ENCODE peak calls at places on chromosome 13, in five cellular contexts. Q, U, T, X and I are unnamed samples. For H3K27me3 and H3K4me1, the result is how much of the 10 kb centered on the place peaks cover.

GRCh38 chr13:53105477-53105876 is 76.9 kb downstream of the OLFM4 start:
- DNase-seq in Q (no peak), U (no peak), T (no peak), X (no peak), I (no peak)

GRCh38 chr13:47175172-47175806 is 278.4 kb upstream of the HTR2A start:
- DNase-seq in Q (no peak), U (no peak), T (no peak), X (peak), I (no peak)

GRCh38 chr13:110365876-110366275 is 58.8 kb downstream of the COL4A2 start:
- DNase-seq in Q (no peak), U (no peak), T (no peak), X (no peak), I (no peak)

GRCh38 chr13:99412856-99413255 is 88.4 kb upstream of the TM9SF2 start:
- DNase-seq in Q (no peak), U (no peak), T (no peak), X (no peak), I (no peak)

GRCh38 chr13:111659842-111660241 is 339.4 kb downstream of the TEX29 start:
- DNase-seq in Q (no peak), U (no peak), T (no peak), X (no peak), I (no peak)

GRCh38 chr13:46045424-46045823 is 7.1 kb downstream of the ZC3H13 start:
- DNase-seq in Q (no peak), U (no peak), T (no peak), X (no peak), I (no peak)

GRCh38 chr13:76778906-76779305 is 107.3 kb downstream of the KCTD12 start:
- DNase-seq in Q (no peak), U (no peak), T (no peak), X (no peak), I (no peak)

GRCh38 chr13:105121221-105121620 is 1414.2 kb downstream of the EFNB2 start:
- DNase-seq in Q (no peak), U (no peak), T (no peak), X (no peak), I (no peak)

GRCh38 chr13:27962982-27963381 is 6.1 kb downstream of the CDX2 start:
- DNase-seq in Q (no peak), U (no peak), T (no peak), X (no peak), I (no peak)

GRCh38 chr13:94658926-94659649 is 53.3 kb downstream of the SOX21 start:
- DNase-seq in Q (no peak), U (no peak), T (no peak), X (peak), I (no peak)

GRCh38 chr13:70842062-70842644 is 733.9 kb upstream of the KLHL1 start:
- DNase-seq in Q (no peak), U (no peak), T (no peak), X (no peak), I (no peak)

GRCh38 chr13:51041126-51041525 is 69.9 kb downstream of the C13orf42 start:
- DNase-seq in Q (no peak), U (no peak), T (no peak), X (no peak), I (no peak)

GRCh38 chr13:98978280-98978679 is 416 bp upstream of the DOCK9 start:
- DNase-seq in Q (no peak), U (no peak), T (no peak), X (peak), I (no peak)

GRCh38 chr13:78602561-78603239 is 652 bp downstream of the POU4F1 start:
- DNase-seq in Q (no peak), U (peak), T (no peak), X (no peak), I (no peak)

GRCh38 chr13:49308104-49308875 is 60.6 kb downstream of the CDADC1 start:
- DNase-seq in Q (peak), U (no peak), T (peak), X (peak), I (peak)

GRCh38 chr13:44278164-44278563 is 95.5 kb upstream of the SERP2 start:
- DNase-seq in Q (no peak), U (no peak), T (no peak), X (no peak), I (no peak)
- H3K27me3 ChIP-seq in Q (under half), U (under half), T (under half), X (under half), I (under half)

DNA sequence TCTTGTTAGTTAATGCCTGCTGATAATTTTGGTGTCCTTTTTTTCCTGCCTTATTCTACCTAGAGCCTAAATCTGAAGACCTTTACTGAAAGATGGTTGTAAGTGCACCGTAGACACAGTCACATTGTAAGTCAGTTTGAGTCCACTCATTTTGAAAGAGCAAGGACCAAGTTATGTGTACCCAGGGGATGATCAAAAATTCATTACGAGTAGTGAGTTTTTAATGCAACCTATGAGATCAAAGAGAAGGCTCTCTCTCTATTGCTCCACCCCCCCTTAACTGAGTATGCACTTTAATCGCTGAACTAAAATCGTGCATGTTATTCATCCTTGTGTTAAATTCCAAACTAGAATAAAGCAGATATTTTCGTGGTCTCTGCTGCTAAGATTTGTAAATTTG is 1.8 kb downstream of the RAP2A start:
- DNase-seq in Q (no peak), U (no peak), T (no peak), X (peak), I (no peak)
- H3K4me1 ChIP-seq in Q (under half), U (under half), T (half or more), X (under half), I (half or more)

GRCh38 chr13:35856721-35857346 is 274.3 kb downstream of the DCLK1 start:
- DNase-seq in Q (no peak), U (no peak), T (no peak), X (peak), I (no peak)

GRCh38 chr13:35855531-35856019 is 275.6 kb downstream of the DCLK1 start:
- DNase-seq in Q (no peak), U (peak), T (no peak), X (peak), I (no peak)

GRCh38 chr13:35858665-35859064 is 272.5 kb downstream of the DCLK1 start:
- DNase-seq in Q (no peak), U (no peak), T (no peak), X (no peak), I (no peak)

GRCh38 chr13:35856084-35856483 is 275.1 kb downstream of the DCLK1 start:
- DNase-seq in Q (no peak), U (no peak), T (no peak), X (no peak), I (no peak)

GRCh38 chr13:35857769-35858168 is 273.4 kb downstream of the DCLK1 start:
- DNase-seq in Q (no peak), U (peak), T (peak), X (no peak), I (no peak)
- H3K4me3 ChIP-seq in Q (no peak), U (no peak), T (no peak), X (no peak), I (no peak)

DNA sequence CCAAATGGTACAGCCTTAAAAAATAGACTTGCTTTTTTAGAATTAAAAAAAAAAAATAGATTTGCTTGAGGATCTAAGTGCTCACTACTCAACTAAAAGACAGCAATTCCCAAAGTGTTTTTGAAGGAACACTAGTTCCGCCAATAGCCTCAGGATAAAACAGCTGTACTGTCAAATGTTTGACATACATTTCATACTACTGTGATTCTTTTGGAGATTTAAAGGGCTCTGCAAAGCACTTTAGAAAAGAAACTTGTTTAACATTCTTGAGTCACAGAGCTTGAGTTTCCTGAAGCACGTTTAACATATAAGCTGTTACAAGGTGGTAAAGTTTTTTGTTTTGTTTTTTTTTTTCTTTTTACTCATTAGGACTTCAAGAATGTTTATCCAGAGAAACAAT is 23.1 kb upstream of the KLF5 start:
- DNase-seq in Q (no peak), U (no peak), T (no peak), X (no peak), I (no peak)
- H3K27me3 ChIP-seq in Q (under half), U (under half), T (under half), X (under half), I (under half)

GRCh38 chr13:39499580-39499979 is 103.4 kb downstream of the LHFPL6 start:
- DNase-seq in Q (no peak), U (no peak), T (no peak), X (no peak), I (no peak)
- H3K4me1 ChIP-seq in Q (under half), U (under half), T (under half), X (under half), I (half or more)

GRCh38 chr13:72023895-72024294 is 156.9 kb upstream of the DACH1 start:
- DNase-seq in Q (no peak), U (no peak), T (no peak), X (no peak), I (no peak)
- H3K4me3 ChIP-seq in Q (no peak), U (peak), T (no peak), X (no peak), I (no peak)

DNA sequence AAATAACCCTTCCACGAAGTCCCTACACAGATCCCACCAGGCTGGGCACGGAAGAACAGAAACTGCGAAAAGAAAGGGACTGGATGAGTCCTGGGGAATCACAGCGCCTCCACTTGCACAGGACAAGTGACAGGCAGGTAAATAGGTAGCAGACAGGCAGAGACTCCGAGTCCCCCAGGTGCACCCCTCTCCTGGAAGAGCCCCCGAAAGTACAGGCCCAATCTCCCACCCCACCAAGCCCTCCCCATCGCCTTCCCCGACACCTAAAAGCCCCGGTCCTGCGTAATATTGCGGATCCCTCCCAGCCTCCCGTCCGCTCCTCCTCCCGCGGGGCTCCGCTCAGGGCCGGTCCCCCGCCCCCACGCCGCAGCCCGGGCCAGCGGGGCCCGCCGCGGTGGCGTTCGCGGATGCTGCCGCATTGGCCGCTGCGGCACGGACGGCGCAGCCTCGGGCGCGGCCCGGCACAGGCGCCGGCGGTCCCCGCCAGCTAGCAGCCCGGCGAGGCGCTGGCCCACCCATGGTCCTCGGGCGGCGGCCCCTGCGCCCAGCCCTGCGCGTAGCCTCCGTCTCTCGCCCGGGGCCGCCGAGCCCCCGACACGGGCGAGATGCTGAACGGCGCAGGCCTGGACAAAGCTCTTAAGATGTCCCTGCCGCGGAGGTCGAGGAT is at the start of gene ATP8A2:
- DNase-seq in Q (no peak), U (peak), T (peak), X (peak), I (no peak)
- H3K27me3 ChIP-seq in Q (under half), U (under half), T (under half), X (half or more), I (under half)

GRCh38 chr13:40626977-40627376 is 39.5 kb downstream of the FOXO1 start:
- DNase-seq in Q (no peak), U (no peak), T (no peak), X (no peak), I (no peak)
- H3K4me1 ChIP-seq in Q (under half), U (under half), T (half or more), X (under half), I (half or more)

GRCh38 chr13:60162096-60162495 is 1.6 kb downstream of the DIAPH3 start:
- DNase-seq in Q (no peak), U (no peak), T (no peak), X (peak), I (no peak)
- H3K4me3 ChIP-seq in Q (no peak), U (no peak), T (no peak), X (peak), I (no peak)